ENCODE peak calls at places on chromosome 21, in five cellular contexts. E is A673; K is central memory CD8-positive, alpha-beta T cell; Z is choroid plexus epithelial cell; D is aorta. I is an unnamed sample.

GRCh38 chr21:32347887-32348450 is 44.8 kb downstream of the URB1 start:
- DNase-seq in Z (no peak), K (no peak), D (no peak), E (no peak), I (no peak)

GRCh38 chr21:40177979-40178378 is 310.7 kb downstream of the PCP4 start:
- DNase-seq in K (no peak), Z (no peak), D (no peak), E (no peak), I (no peak)

GRCh38 chr21:19322360-19322759 is 918.8 kb upstream of the TMPRSS15 start:
- DNase-seq in K (no peak), Z (peak; percentile 50), E (no peak), D (no peak), I (no peak)

GRCh38 chr21:33980276-33980916 is 64.8 kb upstream of the ATP5PO start:
- DNase-seq in K (no peak), E (no peak), Z (peak; percentile 8), D (no peak), I (no peak)

GRCh38 chr21:38903578-38904193 is 98.0 kb downstream of the ETS2 start:
- DNase-seq in E (no peak), K (no peak), D (peak; percentile 71), Z (no peak), I (no peak)

GRCh38 chr21:38439957-38440356 is 58.3 kb downstream of the ERG start:
- DNase-seq in K (no peak), D (no peak), Z (no peak), E (no peak), I (no peak)

GRCh38 chr21:33461538-33462250 is 18.1 kb downstream of the TMEM50B start:
- DNase-seq in E (no peak), D (no peak), K (no peak), Z (no peak), I (no peak)

GRCh38 chr21:32597205-32597604 is 11.9 kb upstream of the TCP10L start:
- DNase-seq in Z (peak; percentile 74), K (no peak), E (peak; percentile 8), D (no peak), I (peak; percentile 94)

GRCh38 chr21:39051561-39051949 is 131.7 kb downstream of the PSMG1 start:
- DNase-seq in Z (no peak), E (no peak), D (no peak), K (no peak), I (peak; percentile 37)

GRCh38 chr21:42384999-42385398 is 10.9 kb downstream of the TMPRSS3 start:
- DNase-seq in Z (no peak), D (no peak), E (no peak), K (no peak), I (no peak)

GRCh38 chr21:25370311-25370744 is 237.0 kb downstream of the MRPL39 start:
- DNase-seq in Z (peak; percentile 93), E (peak; percentile 25), K (no peak), D (peak; percentile 49), I (peak; percentile 99)

GRCh38 chr21:43686811-43687565 is 27.6 kb downstream of the RRP1B start:
- DNase-seq in K (no peak), E (no peak), D (no peak), Z (no peak), I (no peak)

GRCh38 chr21:43333301-43334062 is 93.4 kb downstream of the SIK1 start:
- DNase-seq in K (no peak), D (no peak), Z (peak; percentile 89), E (no peak), I (peak; percentile 90)

GRCh38 chr21:27040738-27041137 is 73.8 kb upstream of the ADAMTS5 start:
- DNase-seq in E (no peak), K (no peak), Z (no peak), D (no peak), I (no peak)

GRCh38 chr21:28294046-28294445 is 698.6 kb downstream of the LTN1 start:
- DNase-seq in E (no peak), K (no peak), D (no peak), Z (peak; percentile 67), I (peak; percentile 52)

GRCh38 chr21:16199539-16199938 is 469.8 kb downstream of the USP25 start:
- DNase-seq in D (no peak), E (no peak), K (no peak), Z (no peak), I (no peak)

GRCh38 chr21:43208561-43209332 is 39.9 kb downstream of the CRYAA start:
- DNase-seq in D (no peak), E (no peak), K (no peak), Z (no peak), I (no peak)

GRCh38 chr21:39911792-39912191 is 44.6 kb downstream of the PCP4 start:
- DNase-seq in D (no peak), Z (no peak), E (no peak), K (no peak), I (no peak)

GRCh38 chr21:42560517-42561179 is 47.0 kb downstream of the SLC37A1 start:
- DNase-seq in E (no peak), K (no peak), Z (no peak), D (peak; percentile 7), I (no peak)

GRCh38 chr21:34669149-34669879 is 520 bp downstream of the CLIC6 start:
- DNase-seq in D (no peak), K (no peak), Z (no peak), E (no peak), I (no peak)

GRCh38 chr21:39011911-39012310 is 171.3 kb downstream of the PSMG1 start:
- DNase-seq in Z (no peak), D (peak; percentile 36), K (no peak), E (no peak), I (no peak)

GRCh38 chr21:39003982-39004775 is 179.1 kb downstream of the PSMG1 start:
- DNase-seq in D (no peak), Z (peak; percentile 50), K (no peak), E (no peak), I (peak; percentile 22)

GRCh38 chr21:41069305-41069642 is 98.7 kb upstream of the BACE2 start:
- DNase-seq in D (no peak), E (no peak), K (no peak), Z (no peak), I (no peak)

GRCh38 chr21:17455451-17455850 is 57.4 kb upstream of the CXADR start:
- DNase-seq in E (no peak), D (no peak), K (no peak), Z (no peak), I (no peak)

GRCh38 chr21:21010698-21011097 is 12.5 kb downstream of the NCAM2 start:
- DNase-seq in E (no peak), K (no peak), Z (no peak), D (no peak), I (no peak)

GRCh38 chr21:17119466-17120297 is 393.2 kb upstream of the CXADR start:
- DNase-seq in D (no peak), E (no peak), Z (no peak), K (no peak), I (no peak)

GRCh38 chr21:41725421-41726021 is 41.3 kb downstream of the RIPK4 start:
- DNase-seq in Z (no peak), D (no peak), K (no peak), E (no peak), I (no peak)

GRCh38 chr21:34022557-34023335 is 50.6 kb upstream of the MRPS6 start:
- DNase-seq in E (peak; percentile 58), D (peak; percentile 57), Z (no peak), K (no peak), I (no peak)

GRCh38 chr21:42578034-42578433 is 64.4 kb downstream of the SLC37A1 start:
- DNase-seq in K (no peak), E (no peak), Z (no peak), D (peak; percentile 9), I (no peak)

GRCh38 chr21:32653326-32653901 is 41.2 kb upstream of the CFAP298 start:
- DNase-seq in D (no peak), Z (peak; percentile 44), K (no peak), E (peak; percentile 37), I (no peak)

GRCh38 chr21:25427828-25428227 is 179.5 kb downstream of the MRPL39 start:
- DNase-seq in K (no peak), D (no peak), E (no peak), Z (no peak), I (no peak)

GRCh38 chr21:44657635-44658183 is at the start of gene KRTAP12-3:
- DNase-seq in Z (no peak), E (no peak), K (peak; percentile 76), D (peak; percentile 4), I (no peak)

GRCh38 chr21:26626187-26626586 is 53.1 kb upstream of the CYYR1 start:
- DNase-seq in D (no peak), K (no peak), E (no peak), Z (no peak), I (no peak)

GRCh38 chr21:38326899-38327298 is 70.1 kb downstream of the KCNJ15 start:
- DNase-seq in Z (no peak), K (no peak), E (no peak), D (no peak), I (no peak)

GRCh38 chr21:38985423-38986378 is 180.0 kb downstream of the ETS2 start:
- DNase-seq in D (peak; percentile 87), K (no peak), E (peak; percentile 89), Z (peak; percentile 87), I (peak; percentile 87)

GRCh38 chr21:32537569-32537881 is 47.8 kb downstream of the TCP10L start:
- DNase-seq in D (no peak), E (no peak), Z (no peak), K (no peak), I (no peak)

GRCh38 chr21:37208056-37208705 is 59.0 kb downstream of the VPS26C start:
- DNase-seq in D (peak; percentile 92), Z (no peak), E (no peak), K (no peak), I (no peak)